ENCODE peak calls at places on chromosomes 2 and 18, in five cellular contexts. S is ovary, U is mucosa of descending colon, M is A549, E is breast epithelium. F is an unnamed sample.
A peak's percentile ranks its signal among the peaks of the same experiment; 100 is the strongest.

GRCh38 chr2:85987266-85988178 is 98.7 kb upstream of the ST3GAL5 start:
- DNase-seq in S (no peak), U (no peak), M (no peak), E (no peak), F (no peak)

GRCh38 chr2:73970850-73971471 is 13.7 kb upstream of the TET3 start:
- DNase-seq in S (peak; percentile 46), U (peak; percentile 84), M (no peak), E (peak; percentile 60), F (peak; percentile 83)

GRCh38 chr2:229133155-229133772 is 137.8 kb downstream of the PID1 start:
- DNase-seq in S (no peak), U (no peak), M (peak; percentile 3), E (no peak), F (no peak)

GRCh38 chr2:170845343-170845742 is 28.7 kb downstream of the GAD1 start:
- DNase-seq in S (no peak), U (no peak), M (no peak), E (no peak), F (no peak)

GRCh38 chr2:103808814-103809213 is 1045.1 kb upstream of the POU3F3 start:
- DNase-seq in S (no peak), U (no peak), M (no peak), E (no peak), F (no peak)

GRCh38 chr2:30733829-30734520 is 73.3 kb downstream of the CAPN13 start:
- DNase-seq in S (no peak), U (no peak), M (no peak), E (no peak), F (no peak)

GRCh38 chr2:85106489-85107180 is 26.6 kb upstream of the TCF7L1 start:
- DNase-seq in S (no peak), U (no peak), M (no peak), E (no peak), F (no peak)

GRCh38 chr18:76234559-76234958 is 260.5 kb downstream of the ZNF516 start:
- DNase-seq in S (no peak), U (no peak), M (no peak), E (no peak), F (no peak)

GRCh38 chr2:110732422-110733413 is at the start of gene ACOXL:
- DNase-seq in S (no peak), U (peak; percentile 84), M (no peak), E (no peak), F (peak; percentile 94)

GRCh38 chr2:70083344-70084156 is 3.7 kb upstream of the PCBP1 start:
- DNase-seq in S (no peak), U (peak; percentile 79), M (no peak), E (no peak), F (no peak)

GRCh38 chr2:238087211-238087610 is 12.9 kb upstream of the ESPNL start:
- DNase-seq in S (no peak), U (no peak), M (no peak), E (no peak), F (no peak)

GRCh38 chr18:37586641-37587225 is 21.1 kb upstream of the CELF4 start:
- DNase-seq in S (no peak), U (no peak), M (no peak), E (no peak), F (no peak)

GRCh38 chr18:65601775-65602174 is 149.0 kb upstream of the CDH7 start:
- DNase-seq in S (no peak), U (no peak), M (no peak), E (no peak), F (no peak)

GRCh38 chr2:43224571-43225092 is 1.8 kb downstream of the ZFP36L2 start:
- DNase-seq in S (no peak), U (peak; percentile 75), M (no peak), E (no peak), F (no peak)

GRCh38 chr2:43222472-43223146 is 3.8 kb downstream of the ZFP36L2 start:
- DNase-seq in S (no peak), U (no peak), M (no peak), E (no peak), F (no peak)

GRCh38 chr2:43221660-43222471 is 4.5 kb downstream of the ZFP36L2 start:
- DNase-seq in S (peak; percentile 91), U (peak; percentile 93), M (peak; percentile 89), E (peak; percentile 82), F (peak; percentile 93)

GRCh38 chr2:43224131-43224570 is 2.3 kb downstream of the ZFP36L2 start:
- DNase-seq in S (peak; percentile 60), U (peak; percentile 86), M (no peak), E (peak; percentile 58), F (peak; percentile 90)

DNA sequence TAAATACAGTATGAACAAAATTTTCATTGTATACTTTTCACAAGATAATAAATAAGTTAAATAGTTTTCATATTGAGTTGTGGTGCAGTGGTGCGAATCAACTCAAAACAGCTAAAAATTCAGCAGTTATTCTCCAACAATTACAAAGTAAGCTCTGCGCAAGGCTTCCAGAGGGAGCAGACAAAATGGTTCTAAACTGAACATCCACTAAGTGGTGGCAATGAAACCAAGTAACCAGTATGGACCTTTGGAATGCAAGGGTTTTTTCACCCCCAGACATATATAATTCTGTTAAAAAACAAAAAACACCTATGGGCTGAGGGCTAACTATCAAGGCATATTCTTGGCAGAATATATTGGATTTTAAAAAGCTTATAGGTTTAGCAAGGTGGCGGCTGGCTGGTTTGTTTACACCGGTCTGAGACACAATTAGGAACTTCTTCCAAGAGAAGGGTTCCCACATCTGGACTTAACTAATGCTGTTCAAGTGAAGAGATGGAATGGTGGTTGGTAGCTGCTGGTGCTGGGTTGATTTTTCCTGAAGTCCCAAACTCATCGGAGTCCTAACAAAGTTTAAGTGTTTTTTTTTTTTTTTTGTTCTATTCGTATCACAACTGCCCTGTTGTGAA is 2.9 kb downstream of the ZFP36L2 start:
- DNase-seq in S (no peak), U (no peak), M (no peak), E (no peak), F (no peak)
- H3K4me1 ChIP-seq in S (peaks cover 26% of the 10 kb centered on the region), U (peaks cover 23% of the 10 kb centered on the region), M (peaks cover 55% of the 10 kb centered on the region), E (peaks cover 27% of the 10 kb centered on the region), F (peaks cover 38% of the 10 kb centered on the region)

GRCh38 chr2:48527211-48527880 is 2.6 kb upstream of the STON1 start:
- DNase-seq in S (no peak), U (no peak), M (no peak), E (no peak), F (no peak)
- H3K4me1 ChIP-seq in S (peaks cover 10% of the 10 kb centered on the region), U (peaks cover 7% of the 10 kb centered on the region), M (peaks cover 9% of the 10 kb centered on the region), E (no peaks in the 10 kb centered on the region), F (no peaks in the 10 kb centered on the region)

DNA sequence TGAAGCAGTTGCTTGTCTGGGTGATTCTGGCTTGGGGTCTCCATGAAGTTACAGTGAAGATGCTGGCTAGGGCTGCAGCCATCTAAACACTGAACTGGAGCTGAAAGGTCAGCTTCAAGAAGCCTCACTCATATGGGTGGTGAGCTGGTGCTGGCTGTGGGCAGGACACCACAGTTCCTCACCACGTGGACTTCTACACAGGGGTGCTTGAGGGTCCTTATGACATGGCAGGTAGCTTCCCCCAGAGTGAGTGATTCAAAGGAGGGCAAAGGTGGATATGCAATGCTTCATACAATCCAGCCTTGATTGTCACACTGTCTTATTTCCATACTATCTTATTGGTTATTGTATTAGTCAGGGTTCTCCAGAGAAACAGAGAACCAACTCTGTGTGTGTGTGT is 6.0 kb downstream of the CD302 start:
- DNase-seq in S (no peak), U (no peak), M (no peak), E (no peak), F (no peak)
- H3K4me1 ChIP-seq in S (peaks cover 10% of the 10 kb centered on the region), U (peaks cover 15% of the 10 kb centered on the region), M (peaks cover 3% of the 10 kb centered on the region), E (no peaks in the 10 kb centered on the region), F (peaks cover 16% of the 10 kb centered on the region)

DNA sequence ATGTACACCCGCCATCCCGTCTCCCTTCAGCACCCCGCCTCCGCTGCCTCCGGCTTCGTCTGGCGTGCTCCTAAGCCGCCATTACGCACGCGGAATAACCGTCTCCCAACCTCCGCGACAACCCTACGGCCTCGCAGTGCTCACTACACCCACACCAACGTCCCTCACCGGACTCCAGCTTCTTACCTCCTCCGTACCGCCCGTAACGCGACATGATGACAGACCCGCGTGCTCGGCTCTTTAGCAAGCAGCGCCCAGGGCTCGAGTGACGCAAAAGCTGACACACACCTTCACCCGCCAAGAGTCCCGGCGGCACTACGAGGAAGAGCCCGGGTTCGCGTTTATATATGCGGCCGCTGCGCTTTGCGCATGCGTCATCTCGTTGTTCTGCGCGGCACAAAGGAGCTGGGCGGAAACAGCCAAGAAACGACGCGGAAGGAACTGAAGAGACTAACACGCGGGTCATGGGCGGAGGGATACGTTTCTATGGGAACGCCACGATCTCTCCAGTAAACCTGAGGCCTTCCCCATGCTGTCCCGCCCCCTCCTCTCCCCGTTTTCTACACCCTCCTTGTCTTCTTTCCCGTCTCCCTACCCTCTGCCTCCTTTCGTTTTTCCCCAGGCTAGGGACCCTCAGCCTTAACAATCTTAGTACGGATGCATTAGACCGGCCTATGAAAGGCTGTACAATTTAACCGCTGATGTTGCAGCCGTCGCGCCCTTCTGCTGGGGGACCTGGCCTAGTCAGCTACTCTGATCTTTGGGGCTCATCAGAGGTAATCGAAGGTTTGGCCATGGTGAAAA is at the start of gene SRSF7:
- DNase-seq in S (peak; percentile 98), U (peak; percentile 98), M (peak; percentile 99), E (peak; percentile 99), F (peak; percentile 98)
- H3K4me1 ChIP-seq in S (peaks cover 2% of the 10 kb centered on the region), U (peaks cover 13% of the 10 kb centered on the region), M (peaks cover 38% of the 10 kb centered on the region), E (peaks cover 10% of the 10 kb centered on the region), F (peaks cover 52% of the 10 kb centered on the region)

GRCh38 chr18:777021-777420 is 35.0 kb downstream of the YES1 start:
- DNase-seq in S (no peak), U (no peak), M (no peak), E (no peak), F (no peak)

GRCh38 chr18:778194-779007 is 33.6 kb downstream of the YES1 start:
- DNase-seq in S (no peak), U (no peak), M (no peak), E (no peak), F (no peak)

GRCh38 chr18:774811-775210 is 37.2 kb downstream of the YES1 start:
- DNase-seq in S (no peak), U (no peak), M (no peak), E (no peak), F (no peak)

GRCh38 chr18:770583-770961 is 41.5 kb downstream of the YES1 start:
- DNase-seq in S (no peak), U (no peak), M (no peak), E (no peak), F (no peak)

DNA sequence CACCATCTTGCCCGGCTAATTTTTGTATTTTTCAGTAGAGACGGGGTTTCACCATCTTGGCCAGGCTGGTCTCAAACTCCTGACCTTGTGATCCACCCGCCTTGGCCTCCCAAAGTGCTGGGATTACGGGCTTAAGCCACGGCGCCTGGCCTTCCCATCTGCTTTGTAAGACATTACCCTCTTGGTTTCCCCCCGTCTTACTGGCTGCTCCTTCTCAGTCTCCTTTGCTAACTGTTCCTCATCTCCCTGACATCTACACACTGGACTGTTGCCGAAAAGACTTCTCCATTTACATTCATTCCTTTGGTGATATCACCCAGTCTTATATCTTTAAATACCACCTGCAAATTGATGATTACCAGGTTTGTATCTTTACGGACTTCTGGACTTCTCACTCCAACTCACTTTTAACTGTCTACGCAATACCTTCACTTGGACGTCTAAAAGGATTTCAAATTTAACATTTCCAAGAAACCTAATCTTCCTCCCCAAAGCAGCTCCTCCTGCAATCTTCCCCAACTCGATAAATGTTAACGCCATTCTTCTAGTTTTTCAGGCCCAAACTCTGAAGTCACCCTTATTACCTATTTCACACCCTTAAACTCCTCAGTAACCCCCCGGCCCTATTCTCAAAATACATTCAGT is 37.9 kb downstream of the YES1 start:
- DNase-seq in S (no peak), U (no peak), M (no peak), E (no peak), F (no peak)
- H3K4me1 ChIP-seq in S (no peaks in the 10 kb centered on the region), U (peaks cover 9% of the 10 kb centered on the region), M (peaks cover 8% of the 10 kb centered on the region), E (no peaks in the 10 kb centered on the region), F (peaks cover 5% of the 10 kb centered on the region)

GRCh38 chr2:176085120-176085788 is 1.5 kb upstream of the EVX2 start:
- DNase-seq in S (no peak), U (no peak), M (no peak), E (no peak), F (no peak)
- H3K4me1 ChIP-seq in S (peaks cover 6% of the 10 kb centered on the region), U (peaks cover 26% of the 10 kb centered on the region), M (peaks cover 7% of the 10 kb centered on the region), E (no peaks in the 10 kb centered on the region), F (peaks cover 27% of the 10 kb centered on the region)